ENCODE peak calls at places on chromosomes 3 and 15, in nine cellular contexts. One of them, this sample, is unnamed.

GRCh38 chr3:160395297-160395696 is 3.7 kb downstream of the IFT80 start:
- DNase-seq in fibroblast of pulmonary artery: peak; percentile 63
- DNase-seq in AG04450: no peak
- DNase-seq in pancreas: no peak
- DNase-seq in progenitor cell of endocrine pancreas: no peak
- DNase-seq in cardiac fibroblast: peak; percentile 69
- DNase-seq in endothelial cell of umbilical vein: no peak
- DNase-seq in cardiac muscle cell: no peak
- DNase-seq in astrocyte of the spinal cord: peak; percentile 80
- DNase-seq in this sample: no peak

GRCh38 chr15:71082803-71083202 is 32.5 kb upstream of the THSD4 start:
- DNase-seq in cardiac muscle cell: no peak
- DNase-seq in astrocyte of the spinal cord: no peak
- DNase-seq in endothelial cell of umbilical vein: no peak
- DNase-seq in progenitor cell of endocrine pancreas: no peak
- DNase-seq in pancreas: no peak
- DNase-seq in fibroblast of pulmonary artery: no peak
- DNase-seq in cardiac fibroblast: no peak
- DNase-seq in AG04450: no peak
- DNase-seq in this sample: no peak

GRCh38 chr3:127547761-127548605 is 42.5 kb downstream of the TPRA1 start:
- DNase-seq in cardiac muscle cell: peak; percentile 85
- DNase-seq in astrocyte of the spinal cord: peak; percentile 53
- DNase-seq in progenitor cell of endocrine pancreas: peak; percentile 87
- DNase-seq in fibroblast of pulmonary artery: peak; percentile 48
- DNase-seq in AG04450: no peak
- DNase-seq in cardiac fibroblast: peak; percentile 67
- DNase-seq in pancreas: peak; percentile 88
- DNase-seq in endothelial cell of umbilical vein: peak; percentile 45
- DNase-seq in this sample: peak; percentile 70

GRCh38 chr3:126127452-126127851 is 43.5 kb upstream of the SLC41A3 start:
- DNase-seq in astrocyte of the spinal cord: no peak
- DNase-seq in endothelial cell of umbilical vein: no peak
- DNase-seq in progenitor cell of endocrine pancreas: no peak
- DNase-seq in AG04450: no peak
- DNase-seq in cardiac muscle cell: no peak
- DNase-seq in pancreas: no peak
- DNase-seq in cardiac fibroblast: no peak
- DNase-seq in fibroblast of pulmonary artery: no peak
- DNase-seq in this sample: peak; percentile 1

GRCh38 chr3:58835075-58835474 is 168.5 kb upstream of the FAM3D start:
- DNase-seq in endothelial cell of umbilical vein: no peak
- DNase-seq in fibroblast of pulmonary artery: peak; percentile 18
- DNase-seq in cardiac fibroblast: peak; percentile 3
- DNase-seq in AG04450: no peak
- DNase-seq in cardiac muscle cell: no peak
- DNase-seq in astrocyte of the spinal cord: peak; percentile 51
- DNase-seq in pancreas: no peak
- DNase-seq in progenitor cell of endocrine pancreas: no peak
- DNase-seq in this sample: no peak

GRCh38 chr3:43773273-43774104 is 82.8 kb downstream of the ABHD5 start:
- DNase-seq in cardiac fibroblast: peak; percentile 50
- DNase-seq in progenitor cell of endocrine pancreas: no peak
- DNase-seq in endothelial cell of umbilical vein: no peak
- DNase-seq in cardiac muscle cell: peak; percentile 33
- DNase-seq in AG04450: no peak
- DNase-seq in fibroblast of pulmonary artery: no peak
- DNase-seq in pancreas: no peak
- DNase-seq in astrocyte of the spinal cord: no peak
- DNase-seq in this sample: no peak

GRCh38 chr15:80120636-80121035 is 32.2 kb upstream of the FAH start:
- DNase-seq in AG04450: no peak
- DNase-seq in cardiac muscle cell: peak; percentile 76
- DNase-seq in astrocyte of the spinal cord: no peak
- DNase-seq in endothelial cell of umbilical vein: no peak
- DNase-seq in fibroblast of pulmonary artery: no peak
- DNase-seq in progenitor cell of endocrine pancreas: no peak
- DNase-seq in pancreas: no peak
- DNase-seq in cardiac fibroblast: no peak
- DNase-seq in this sample: no peak

GRCh38 chr3:62723636-62724217 is 151.5 kb downstream of the CADPS start:
- DNase-seq in pancreas: no peak
- DNase-seq in endothelial cell of umbilical vein: no peak
- DNase-seq in fibroblast of pulmonary artery: no peak
- DNase-seq in cardiac muscle cell: peak; percentile 25
- DNase-seq in progenitor cell of endocrine pancreas: no peak
- DNase-seq in cardiac fibroblast: no peak
- DNase-seq in AG04450: no peak
- DNase-seq in astrocyte of the spinal cord: no peak
- DNase-seq in this sample: no peak

GRCh38 chr3:195537995-195538394 is 5.1 kb downstream of the PPP1R2 start:
- DNase-seq in astrocyte of the spinal cord: no peak
- DNase-seq in cardiac muscle cell: no peak
- DNase-seq in cardiac fibroblast: no peak
- DNase-seq in progenitor cell of endocrine pancreas: no peak
- DNase-seq in AG04450: no peak
- DNase-seq in endothelial cell of umbilical vein: no peak
- DNase-seq in fibroblast of pulmonary artery: no peak
- DNase-seq in pancreas: no peak
- DNase-seq in this sample: no peak

GRCh38 chr3:40191850-40192448 is 117.6 kb upstream of the EIF1B start:
- DNase-seq in astrocyte of the spinal cord: peak; percentile 50
- DNase-seq in AG04450: peak; percentile 10
- DNase-seq in fibroblast of pulmonary artery: peak; percentile 72
- DNase-seq in endothelial cell of umbilical vein: peak; percentile 63
- DNase-seq in progenitor cell of endocrine pancreas: peak; percentile 59
- DNase-seq in pancreas: no peak
- DNase-seq in cardiac muscle cell: peak; percentile 64
- DNase-seq in cardiac fibroblast: peak; percentile 72
- DNase-seq in this sample: peak; percentile 48

GRCh38 chr3:157089455-157090221 is 70.3 kb downstream of the CCNL1 start:
- DNase-seq in endothelial cell of umbilical vein: peak; percentile 79
- DNase-seq in cardiac muscle cell: peak; percentile 84
- DNase-seq in cardiac fibroblast: no peak
- DNase-seq in progenitor cell of endocrine pancreas: no peak
- DNase-seq in astrocyte of the spinal cord: no peak
- DNase-seq in pancreas: no peak
- DNase-seq in fibroblast of pulmonary artery: peak; percentile 89
- DNase-seq in AG04450: no peak
- DNase-seq in this sample: no peak

GRCh38 chr3:128416578-128417150 is 50.0 kb downstream of the DNAJB8 start:
- DNase-seq in pancreas: no peak
- DNase-seq in AG04450: no peak
- DNase-seq in cardiac muscle cell: no peak
- DNase-seq in fibroblast of pulmonary artery: peak; percentile 38
- DNase-seq in astrocyte of the spinal cord: peak; percentile 93
- DNase-seq in cardiac fibroblast: peak; percentile 44
- DNase-seq in progenitor cell of endocrine pancreas: no peak
- DNase-seq in endothelial cell of umbilical vein: no peak
- DNase-seq in this sample: no peak

GRCh38 chr3:28575100-28575747 is 226.6 kb upstream of the AZI2 start:
- DNase-seq in endothelial cell of umbilical vein: no peak
- DNase-seq in fibroblast of pulmonary artery: peak; percentile 1
- DNase-seq in AG04450: no peak
- DNase-seq in pancreas: peak; percentile 78
- DNase-seq in progenitor cell of endocrine pancreas: peak; percentile 34
- DNase-seq in cardiac muscle cell: peak; percentile 68
- DNase-seq in astrocyte of the spinal cord: no peak
- DNase-seq in cardiac fibroblast: peak; percentile 7
- DNase-seq in this sample: no peak

GRCh38 chr3:127585163-127585812 is 5.2 kb downstream of the TPRA1 start:
- DNase-seq in endothelial cell of umbilical vein: no peak
- DNase-seq in pancreas: no peak
- DNase-seq in progenitor cell of endocrine pancreas: no peak
- DNase-seq in astrocyte of the spinal cord: no peak
- DNase-seq in cardiac fibroblast: peak; percentile 11
- DNase-seq in AG04450: no peak
- DNase-seq in cardiac muscle cell: no peak
- DNase-seq in fibroblast of pulmonary artery: peak; percentile 17
- DNase-seq in this sample: no peak

GRCh38 chr15:81296673-81297072 is 27.3 kb downstream of the STARD5 start:
- DNase-seq in progenitor cell of endocrine pancreas: no peak
- DNase-seq in astrocyte of the spinal cord: no peak
- DNase-seq in endothelial cell of umbilical vein: peak; percentile 30
- DNase-seq in cardiac fibroblast: no peak
- DNase-seq in AG04450: no peak
- DNase-seq in cardiac muscle cell: no peak
- DNase-seq in pancreas: no peak
- DNase-seq in fibroblast of pulmonary artery: no peak
- DNase-seq in this sample: peak; percentile 64

GRCh38 chr3:139238281-139239030 is 105.4 kb upstream of the MRPS22 start:
- DNase-seq in pancreas: no peak
- DNase-seq in fibroblast of pulmonary artery: no peak
- DNase-seq in astrocyte of the spinal cord: no peak
- DNase-seq in progenitor cell of endocrine pancreas: no peak
- DNase-seq in cardiac muscle cell: no peak
- DNase-seq in cardiac fibroblast: no peak
- DNase-seq in endothelial cell of umbilical vein: no peak
- DNase-seq in AG04450: no peak
- DNase-seq in this sample: no peak

GRCh38 chr3:139236336-139236735 is 107.5 kb upstream of the MRPS22 start:
- DNase-seq in cardiac muscle cell: no peak
- DNase-seq in cardiac fibroblast: no peak
- DNase-seq in fibroblast of pulmonary artery: no peak
- DNase-seq in pancreas: no peak
- DNase-seq in AG04450: no peak
- DNase-seq in endothelial cell of umbilical vein: no peak
- DNase-seq in progenitor cell of endocrine pancreas: no peak
- DNase-seq in astrocyte of the spinal cord: no peak
- DNase-seq in this sample: no peak

GRCh38 chr3:139241783-139242182 is 102.0 kb upstream of the MRPS22 start:
- DNase-seq in endothelial cell of umbilical vein: no peak
- DNase-seq in AG04450: no peak
- DNase-seq in cardiac muscle cell: no peak
- DNase-seq in pancreas: no peak
- DNase-seq in astrocyte of the spinal cord: no peak
- DNase-seq in cardiac fibroblast: no peak
- DNase-seq in progenitor cell of endocrine pancreas: no peak
- DNase-seq in fibroblast of pulmonary artery: no peak
- DNase-seq in this sample: no peak
- TF ChIP-seq CTCF in endothelial cell of umbilical vein: no peak
- TF ChIP-seq CTCF in AG04450: peak; percentile 41
- TF ChIP-seq CTCF in cardiac muscle cell: no peak
- TF ChIP-seq CTCF in pancreas: no peak
- TF ChIP-seq CTCF in astrocyte of the spinal cord: peak; percentile 6
- TF ChIP-seq CTCF in cardiac fibroblast: peak; percentile 7
- TF ChIP-seq CTCF in progenitor cell of endocrine pancreas: peak; percentile 23
- TF ChIP-seq CTCF in fibroblast of pulmonary artery: peak; percentile 20
- TF ChIP-seq CTCF in this sample: no peak

DNA sequence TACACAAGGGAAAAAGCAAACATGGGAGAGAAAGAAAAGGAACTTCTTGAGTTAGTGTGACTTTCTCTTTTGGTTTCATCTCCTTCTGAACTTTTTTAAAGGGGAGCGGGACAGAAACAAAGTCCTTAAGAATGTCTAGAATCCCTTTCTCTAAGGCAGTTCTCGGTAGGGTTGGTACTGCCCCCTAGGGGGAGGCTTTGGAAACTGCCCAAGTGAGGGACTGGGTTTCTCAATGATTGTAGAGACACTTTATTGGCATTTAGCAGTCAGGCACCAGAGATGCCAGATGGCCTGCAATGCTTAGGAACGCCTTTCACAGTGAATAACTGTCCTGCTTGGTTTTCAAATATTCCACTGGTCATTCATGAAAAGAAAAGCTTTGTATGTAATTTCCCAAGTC is 172.6 kb downstream of the WDR72 start:
- DNase-seq in pancreas: peak; percentile 28
- DNase-seq in endothelial cell of umbilical vein: peak; percentile 35
- DNase-seq in cardiac muscle cell: peak; percentile 60
- DNase-seq in fibroblast of pulmonary artery: peak; percentile 3
- DNase-seq in astrocyte of the spinal cord: peak; percentile 34
- DNase-seq in AG04450: no peak
- DNase-seq in cardiac fibroblast: no peak
- DNase-seq in progenitor cell of endocrine pancreas: peak; percentile 39
- DNase-seq in this sample: no peak
- TF ChIP-seq CTCF in pancreas: peak; percentile 44
- TF ChIP-seq CTCF in endothelial cell of umbilical vein: peak; percentile 54
- TF ChIP-seq CTCF in cardiac muscle cell: no peak
- TF ChIP-seq CTCF in fibroblast of pulmonary artery: no peak
- TF ChIP-seq CTCF in astrocyte of the spinal cord: peak; percentile 58
- TF ChIP-seq CTCF in AG04450: no peak
- TF ChIP-seq CTCF in cardiac fibroblast: no peak
- TF ChIP-seq CTCF in progenitor cell of endocrine pancreas: peak; percentile 76
- TF ChIP-seq CTCF in this sample: no peak

DNA sequence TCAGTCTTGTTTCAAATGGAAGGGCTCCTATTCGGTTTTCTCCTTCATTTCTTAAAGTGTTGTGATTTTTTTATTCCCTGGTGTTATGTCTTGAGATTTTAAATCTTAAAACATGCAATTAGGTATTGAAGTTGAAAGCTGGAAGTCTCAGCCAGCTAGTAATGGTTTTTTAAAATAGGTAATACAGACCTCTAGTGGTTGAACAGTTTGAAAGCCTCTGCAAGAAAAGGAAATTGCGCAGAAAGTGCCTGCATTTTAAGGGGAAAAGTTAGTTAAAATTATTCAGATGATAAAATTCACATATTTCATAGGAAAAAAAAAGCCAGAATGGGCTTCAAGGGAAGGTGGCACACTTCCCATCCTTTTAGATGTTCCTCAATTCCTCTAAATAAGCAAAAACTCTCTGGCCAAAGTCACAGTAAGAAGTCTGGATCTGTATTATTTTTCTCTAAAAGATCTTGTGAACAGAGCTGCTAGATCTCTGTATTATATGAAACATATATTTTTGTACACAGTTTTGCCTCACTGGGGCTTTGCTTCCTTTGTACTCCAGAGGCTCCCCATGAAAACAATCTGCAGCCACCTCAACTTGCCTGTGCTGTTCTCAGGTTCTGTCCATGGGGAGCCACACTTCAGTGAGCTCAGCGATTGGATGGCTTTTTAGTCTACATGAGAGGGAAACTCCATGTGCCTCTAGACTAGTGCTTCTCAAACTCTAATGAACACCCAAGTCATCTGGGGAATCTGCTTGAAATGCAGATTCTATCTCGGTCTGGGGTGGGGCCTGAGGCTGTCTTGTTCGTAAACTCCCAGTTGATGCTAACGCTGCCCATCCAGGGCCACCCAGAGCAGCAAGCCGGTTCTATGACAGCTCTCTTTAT is 21.5 kb downstream of the AGTR1 start:
- DNase-seq in fibroblast of pulmonary artery: peak; percentile 48
- DNase-seq in cardiac fibroblast: peak; percentile 44
- DNase-seq in progenitor cell of endocrine pancreas: no peak
- DNase-seq in astrocyte of the spinal cord: peak; percentile 47
- DNase-seq in endothelial cell of umbilical vein: no peak
- DNase-seq in AG04450: no peak
- DNase-seq in cardiac muscle cell: peak; percentile 11
- DNase-seq in pancreas: no peak
- DNase-seq in this sample: no peak
- TF ChIP-seq CTCF in fibroblast of pulmonary artery: peak; percentile 58
- TF ChIP-seq CTCF in cardiac fibroblast: peak; percentile 53
- TF ChIP-seq CTCF in progenitor cell of endocrine pancreas: peak; percentile 46
- TF ChIP-seq CTCF in astrocyte of the spinal cord: peak; percentile 55
- TF ChIP-seq CTCF in endothelial cell of umbilical vein: peak; percentile 6
- TF ChIP-seq CTCF in AG04450: peak; percentile 61
- TF ChIP-seq CTCF in cardiac muscle cell: peak; percentile 55
- TF ChIP-seq CTCF in pancreas: no peak
- TF ChIP-seq CTCF in this sample: no peak

DNA sequence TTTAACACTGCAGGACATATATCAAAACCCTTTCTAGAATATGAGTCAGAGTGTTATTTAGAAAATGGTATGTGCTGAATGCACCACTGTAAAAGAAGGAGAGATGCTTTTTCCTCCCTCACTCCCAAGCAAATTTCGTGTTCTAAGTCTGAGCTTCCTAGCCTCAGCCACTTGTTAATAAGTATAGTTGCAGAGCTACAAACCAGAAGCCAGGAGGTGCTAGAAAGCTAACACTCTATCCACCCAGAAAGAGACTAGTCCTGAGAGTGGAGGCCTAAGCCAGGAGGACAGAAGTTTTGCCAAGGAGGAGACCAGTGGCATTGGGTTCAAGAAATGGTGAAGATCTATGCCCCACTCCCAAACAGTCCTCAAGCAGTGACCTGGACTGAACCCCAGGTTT is 40.5 kb upstream of the GYG1 start:
- DNase-seq in pancreas: no peak
- DNase-seq in cardiac fibroblast: no peak
- DNase-seq in astrocyte of the spinal cord: peak; percentile 7
- DNase-seq in AG04450: no peak
- DNase-seq in cardiac muscle cell: no peak
- DNase-seq in fibroblast of pulmonary artery: no peak
- DNase-seq in progenitor cell of endocrine pancreas: no peak
- DNase-seq in endothelial cell of umbilical vein: no peak
- DNase-seq in this sample: no peak
- TF ChIP-seq CTCF in pancreas: no peak
- TF ChIP-seq CTCF in cardiac fibroblast: peak; percentile 44
- TF ChIP-seq CTCF in astrocyte of the spinal cord: peak; percentile 36
- TF ChIP-seq CTCF in AG04450: peak; percentile 28
- TF ChIP-seq CTCF in cardiac muscle cell: peak; percentile 23
- TF ChIP-seq CTCF in fibroblast of pulmonary artery: peak; percentile 32
- TF ChIP-seq CTCF in progenitor cell of endocrine pancreas: no peak
- TF ChIP-seq CTCF in endothelial cell of umbilical vein: no peak
- TF ChIP-seq CTCF in this sample: no peak

This sample was measured in natural killer cell.